ENCODE peak calls at places on chromosomes 11 and 22, in five cellular contexts. One of them, this sample, is unnamed.

GRCh38 chr11:130677486-130678153 is 229.2 kb downstream of the ADAMTS15 start:
- DNase-seq in esophagus muscularis mucosa: peak; percentile 90
- DNase-seq in tibial artery: no peak
- DNase-seq in DND-41: no peak
- DNase-seq in keratinocyte: peak; percentile 42
- DNase-seq in this sample: no peak

GRCh38 chr22:48493733-48494132 is 1333.9 kb downstream of the BRD1 start:
- DNase-seq in esophagus muscularis mucosa: no peak
- DNase-seq in tibial artery: no peak
- DNase-seq in DND-41: no peak
- DNase-seq in keratinocyte: no peak
- DNase-seq in this sample: no peak

GRCh38 chr22:32775957-32776356 is 25.5 kb upstream of the TIMP3 start:
- DNase-seq in esophagus muscularis mucosa: no peak
- DNase-seq in tibial artery: no peak
- DNase-seq in DND-41: no peak
- DNase-seq in keratinocyte: no peak
- DNase-seq in this sample: no peak

GRCh38 chr11:119415966-119416365 is 7.0 kb downstream of the THY1 start:
- DNase-seq in esophagus muscularis mucosa: no peak
- DNase-seq in tibial artery: no peak
- DNase-seq in DND-41: no peak
- DNase-seq in keratinocyte: no peak
- DNase-seq in this sample: no peak

GRCh38 chr11:121589946-121590537 is 137.3 kb upstream of the SORL1-AS1 start:
- DNase-seq in esophagus muscularis mucosa: no peak
- DNase-seq in tibial artery: no peak
- DNase-seq in DND-41: no peak
- DNase-seq in keratinocyte: no peak
- DNase-seq in this sample: no peak

GRCh38 chr11:115920841-115921480 is 416.7 kb upstream of the CADM1 start:
- DNase-seq in esophagus muscularis mucosa: no peak
- DNase-seq in tibial artery: no peak
- DNase-seq in DND-41: no peak
- DNase-seq in keratinocyte: no peak
- DNase-seq in this sample: no peak

GRCh38 chr11:45410391-45411215 is 124.5 kb upstream of the SYT13 start:
- DNase-seq in esophagus muscularis mucosa: no peak
- DNase-seq in tibial artery: no peak
- DNase-seq in DND-41: no peak
- DNase-seq in keratinocyte: no peak
- DNase-seq in this sample: no peak

GRCh38 chr11:7931168-7931567 is at the start of gene OR10A6:
- DNase-seq in esophagus muscularis mucosa: no peak
- DNase-seq in tibial artery: no peak
- DNase-seq in DND-41: no peak
- DNase-seq in keratinocyte: no peak
- DNase-seq in this sample: no peak

GRCh38 chr22:40602231-40602630 is 34.3 kb downstream of the MRTFA start:
- DNase-seq in esophagus muscularis mucosa: no peak
- DNase-seq in tibial artery: no peak
- DNase-seq in DND-41: no peak
- DNase-seq in keratinocyte: no peak
- DNase-seq in this sample: no peak

GRCh38 chr22:37025500-37026070 is 6.0 kb downstream of the MPST start:
- DNase-seq in esophagus muscularis mucosa: no peak
- DNase-seq in tibial artery: no peak
- DNase-seq in DND-41: no peak
- DNase-seq in keratinocyte: no peak
- DNase-seq in this sample: no peak

GRCh38 chr11:77449060-77449521 is 24.8 kb downstream of the PAK1 start:
- DNase-seq in esophagus muscularis mucosa: no peak
- DNase-seq in tibial artery: no peak
- DNase-seq in DND-41: peak; percentile 69
- DNase-seq in keratinocyte: no peak
- DNase-seq in this sample: peak; percentile 81

GRCh38 chr11:128764617-128765095 is 70.8 kb downstream of the FLI1 start:
- DNase-seq in esophagus muscularis mucosa: no peak
- DNase-seq in tibial artery: no peak
- DNase-seq in DND-41: no peak
- DNase-seq in keratinocyte: no peak
- DNase-seq in this sample: no peak

GRCh38 chr11:119473226-119473625 is 50.3 kb upstream of the THY1 start:
- DNase-seq in esophagus muscularis mucosa: no peak
- DNase-seq in tibial artery: no peak
- DNase-seq in DND-41: no peak
- DNase-seq in keratinocyte: no peak
- DNase-seq in this sample: no peak

GRCh38 chr22:27972732-27973698 is 54.0 kb upstream of the PITPNB start:
- DNase-seq in esophagus muscularis mucosa: no peak
- DNase-seq in tibial artery: no peak
- DNase-seq in DND-41: no peak
- DNase-seq in keratinocyte: no peak
- DNase-seq in this sample: no peak

GRCh38 chr11:44301856-44302231 is 8.1 kb downstream of the ALX4 start:
- DNase-seq in esophagus muscularis mucosa: no peak
- DNase-seq in tibial artery: no peak
- DNase-seq in DND-41: no peak
- DNase-seq in keratinocyte: no peak
- DNase-seq in this sample: no peak

GRCh38 chr11:117121176-117121575 is 22.9 kb upstream of the PAFAH1B2 start:
- DNase-seq in esophagus muscularis mucosa: no peak
- DNase-seq in tibial artery: no peak
- DNase-seq in DND-41: no peak
- DNase-seq in keratinocyte: no peak
- DNase-seq in this sample: no peak

GRCh38 chr11:133082851-133083488 is 449.3 kb downstream of the OPCML start:
- DNase-seq in esophagus muscularis mucosa: no peak
- DNase-seq in tibial artery: no peak
- DNase-seq in DND-41: no peak
- DNase-seq in keratinocyte: no peak
- DNase-seq in this sample: peak; percentile 28

GRCh38 chr11:104665631-104666030 is 232.6 kb downstream of the CASP12 start:
- DNase-seq in esophagus muscularis mucosa: no peak
- DNase-seq in tibial artery: no peak
- DNase-seq in DND-41: peak; percentile 17
- DNase-seq in keratinocyte: no peak
- DNase-seq in this sample: no peak

GRCh38 chr11:64546600-64546999 is 44.4 kb upstream of the SLC22A12 start:
- DNase-seq in esophagus muscularis mucosa: no peak
- DNase-seq in tibial artery: no peak
- DNase-seq in DND-41: no peak
- DNase-seq in keratinocyte: no peak
- DNase-seq in this sample: no peak

GRCh38 chr11:94504689-94505293 is 7.5 kb upstream of the C11orf97 start:
- DNase-seq in esophagus muscularis mucosa: no peak
- DNase-seq in tibial artery: no peak
- DNase-seq in DND-41: no peak
- DNase-seq in keratinocyte: no peak
- DNase-seq in this sample: peak; percentile 56

GRCh38 chr11:44424841-44425240 is 114.9 kb upstream of the ALX4 start:
- DNase-seq in esophagus muscularis mucosa: no peak
- DNase-seq in tibial artery: no peak
- DNase-seq in DND-41: no peak
- DNase-seq in keratinocyte: peak; percentile 66
- DNase-seq in this sample: no peak

GRCh38 chr11:47187723-47188122 is 1.5 kb upstream of the PACSIN3 start:
- DNase-seq in esophagus muscularis mucosa: no peak
- DNase-seq in tibial artery: no peak
- DNase-seq in DND-41: no peak
- DNase-seq in keratinocyte: no peak
- DNase-seq in this sample: no peak
- H3K4me3 ChIP-seq in esophagus muscularis mucosa: peak overlapping the region; percentile 74
- H3K4me3 ChIP-seq in tibial artery: peak overlapping the region; percentile 83
- H3K4me3 ChIP-seq in DND-41: no peak overlapping the region
- H3K4me3 ChIP-seq in keratinocyte: no peak overlapping the region
- H3K4me3 ChIP-seq in this sample: peak overlapping the region; percentile 53

DNA sequence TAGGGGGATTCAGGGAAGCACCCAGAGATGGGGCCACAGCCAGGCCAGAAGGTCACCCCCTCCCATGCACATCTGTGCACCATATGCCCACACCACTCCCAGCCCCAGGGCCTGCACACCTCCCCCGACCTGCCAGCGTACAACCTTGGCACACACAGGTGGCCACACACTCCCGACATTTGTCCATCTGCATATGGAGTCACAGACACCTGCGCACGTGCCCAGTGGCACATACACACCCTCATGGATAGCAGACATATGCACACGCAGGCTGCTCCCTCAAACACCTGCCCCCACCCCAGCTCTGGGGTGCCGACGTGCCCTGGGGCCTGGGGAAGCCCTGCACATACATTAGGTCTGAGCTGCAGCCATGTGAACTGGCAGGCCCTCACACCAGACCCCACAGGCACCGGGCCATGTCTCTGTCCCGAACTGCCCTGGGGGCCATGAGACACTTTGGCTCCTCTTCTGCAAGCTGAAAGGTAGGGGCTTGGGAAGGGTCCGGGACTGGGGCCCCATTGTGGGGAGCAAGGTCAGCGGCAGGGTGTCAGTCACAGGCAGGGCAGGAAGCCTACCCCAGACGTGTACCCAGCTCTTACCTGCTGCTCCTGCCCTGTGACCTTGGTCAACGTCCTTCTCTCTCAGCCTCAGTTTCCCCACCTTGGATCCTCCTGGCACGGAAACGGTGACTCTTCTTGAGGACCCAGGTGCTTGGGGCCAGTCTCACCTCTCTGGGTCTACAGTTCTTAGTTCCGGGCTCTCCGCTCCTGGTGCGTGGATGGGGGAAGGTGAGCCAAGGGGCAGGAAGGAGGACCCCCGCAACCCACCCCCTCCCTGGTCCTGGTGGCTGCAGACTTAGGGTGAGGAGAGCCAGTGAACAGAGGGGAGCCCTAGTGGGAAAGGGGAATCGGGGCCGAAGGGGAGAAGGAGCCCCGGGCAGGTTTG is 582 bp upstream of the CABP7 start:
- DNase-seq in esophagus muscularis mucosa: no peak
- DNase-seq in tibial artery: no peak
- DNase-seq in DND-41: no peak
- DNase-seq in keratinocyte: no peak
- DNase-seq in this sample: no peak
- H3K4me3 ChIP-seq in esophagus muscularis mucosa: peak overlapping the region; percentile 32
- H3K4me3 ChIP-seq in tibial artery: no peak overlapping the region
- H3K4me3 ChIP-seq in DND-41: no peak overlapping the region
- H3K4me3 ChIP-seq in keratinocyte: no peak overlapping the region
- H3K4me3 ChIP-seq in this sample: no peak overlapping the region

GRCh38 chr11:70233962-70234361 is 30.9 kb downstream of the FADD start:
- DNase-seq in esophagus muscularis mucosa: no peak
- DNase-seq in tibial artery: no peak
- DNase-seq in DND-41: no peak
- DNase-seq in keratinocyte: no peak
- DNase-seq in this sample: no peak
- H3K4me3 ChIP-seq in esophagus muscularis mucosa: no peak overlapping the region
- H3K4me3 ChIP-seq in tibial artery: no peak overlapping the region
- H3K4me3 ChIP-seq in DND-41: no peak overlapping the region
- H3K4me3 ChIP-seq in keratinocyte: no peak overlapping the region
- H3K4me3 ChIP-seq in this sample: no peak overlapping the region

DNA sequence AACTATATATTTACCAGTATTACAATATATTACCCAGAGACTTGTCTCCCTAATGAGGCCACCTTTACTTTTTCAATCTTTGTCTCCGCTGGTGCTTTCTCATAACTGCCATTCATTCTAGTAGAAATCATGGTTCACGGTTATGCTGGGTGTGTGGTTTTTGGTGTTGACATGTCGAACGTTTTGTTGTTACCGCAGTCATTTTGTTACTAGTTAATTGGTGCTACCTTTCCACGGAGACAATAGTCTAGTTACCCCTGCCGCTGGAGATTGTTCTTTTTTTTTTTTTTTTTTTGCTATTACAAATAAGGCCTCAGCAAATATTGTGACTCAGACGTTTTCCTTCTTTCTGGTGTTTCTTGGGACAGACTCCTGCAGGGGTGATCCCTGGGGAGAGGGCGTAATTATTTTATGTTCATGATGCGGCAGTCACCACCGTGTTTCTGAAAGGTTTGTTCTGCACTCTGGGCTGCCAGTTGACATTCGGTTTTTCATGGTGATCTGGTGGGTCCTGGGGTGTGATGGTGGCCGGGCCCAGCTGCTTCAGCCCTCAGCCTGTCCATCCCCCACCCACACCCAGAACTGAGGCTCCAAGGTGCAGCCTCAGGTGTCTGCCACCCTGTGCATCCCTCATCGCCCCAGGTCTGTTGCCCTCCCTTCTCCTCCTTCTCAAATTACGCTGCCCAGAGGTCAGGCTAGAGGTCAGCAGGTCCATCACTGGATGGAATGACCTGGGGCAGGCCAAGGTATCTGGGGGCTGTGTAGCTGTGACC is 28.6 kb downstream of the LRP5 start:
- DNase-seq in esophagus muscularis mucosa: no peak
- DNase-seq in tibial artery: no peak
- DNase-seq in DND-41: no peak
- DNase-seq in keratinocyte: no peak
- DNase-seq in this sample: peak; percentile 68
- H3K4me3 ChIP-seq in esophagus muscularis mucosa: no peak overlapping the region
- H3K4me3 ChIP-seq in tibial artery: peak overlapping the region; percentile 5
- H3K4me3 ChIP-seq in DND-41: no peak overlapping the region
- H3K4me3 ChIP-seq in keratinocyte: no peak overlapping the region
- H3K4me3 ChIP-seq in this sample: no peak overlapping the region

GRCh38 chr22:39315389-39315788 is 4.0 kb downstream of the RPL3 start:
- DNase-seq in esophagus muscularis mucosa: no peak
- DNase-seq in tibial artery: no peak
- DNase-seq in DND-41: no peak
- DNase-seq in keratinocyte: peak; percentile 36
- DNase-seq in this sample: no peak

GRCh38 chr22:39318507-39319283 is 728 bp downstream of the RPL3 start:
- DNase-seq in esophagus muscularis mucosa: no peak
- DNase-seq in tibial artery: no peak
- DNase-seq in DND-41: no peak
- DNase-seq in keratinocyte: peak; percentile 23
- DNase-seq in this sample: no peak

GRCh38 chr22:39316440-39317083 is 2.9 kb downstream of the RPL3 start:
- DNase-seq in esophagus muscularis mucosa: no peak
- DNase-seq in tibial artery: peak; percentile 60
- DNase-seq in DND-41: peak; percentile 75
- DNase-seq in keratinocyte: peak; percentile 69
- DNase-seq in this sample: peak; percentile 58

GRCh38 chr22:39317756-39318506 is 1.5 kb downstream of the RPL3 start:
- DNase-seq in esophagus muscularis mucosa: no peak
- DNase-seq in tibial artery: no peak
- DNase-seq in DND-41: no peak
- DNase-seq in keratinocyte: peak; percentile 40
- DNase-seq in this sample: no peak

GRCh38 chr22:39317084-39317755 is 2.2 kb downstream of the RPL3 start:
- DNase-seq in esophagus muscularis mucosa: no peak
- DNase-seq in tibial artery: no peak
- DNase-seq in DND-41: no peak
- DNase-seq in keratinocyte: peak; percentile 52
- DNase-seq in this sample: no peak
- H3K4me3 ChIP-seq in esophagus muscularis mucosa: peak overlapping the region; percentile 13
- H3K4me3 ChIP-seq in tibial artery: no peak overlapping the region
- H3K4me3 ChIP-seq in DND-41: no peak overlapping the region
- H3K4me3 ChIP-seq in keratinocyte: peak overlapping the region; percentile 80
- H3K4me3 ChIP-seq in this sample: peak overlapping the region; percentile 99

GRCh38 chr11:1839924-1840779 is 1.4 kb downstream of the TNNI2 start:
- DNase-seq in esophagus muscularis mucosa: no peak
- DNase-seq in tibial artery: peak; percentile 70
- DNase-seq in DND-41: no peak
- DNase-seq in keratinocyte: no peak
- DNase-seq in this sample: no peak
- H3K4me3 ChIP-seq in esophagus muscularis mucosa: no peak overlapping the region
- H3K4me3 ChIP-seq in tibial artery: no peak overlapping the region
- H3K4me3 ChIP-seq in DND-41: no peak overlapping the region
- H3K4me3 ChIP-seq in keratinocyte: no peak overlapping the region
- H3K4me3 ChIP-seq in this sample: no peak overlapping the region

This sample was measured in Jurkat, Clone E6-1.